ENCODE peak calls at places on chromosomes 1 and 21, in six cellular contexts. P is A549, I is lower leg skin, U is IMR-90, K is heart left ventricle, F is breast epithelium. Y is an unnamed sample.

GRCh38 chr1:60415696-60416095 is 342.1 kb upstream of the C1orf87 start:
- DNase-seq in P (no peak), I (no peak), U (no peak), K (no peak), F (no peak), Y (no peak)

GRCh38 chr21:37904879-37905278 is 11.4 kb downstream of the KCNJ6 start:
- DNase-seq in P (no peak), I (peak), U (no peak), K (peak), F (no peak), Y (no peak)

GRCh38 chr1:149917590-149918144 is at the start of gene SV2A:
- DNase-seq in P (no peak), I (peak), U (peak), K (peak), F (peak), Y (peak)

GRCh38 chr1:60978421-60979357 is 103.7 kb upstream of the NFIA start:
- DNase-seq in P (peak), I (no peak), U (peak), K (no peak), F (no peak), Y (peak)

GRCh38 chr21:41071410-41071809 is 96.5 kb upstream of the BACE2 start:
- DNase-seq in P (peak), I (no peak), U (no peak), K (no peak), F (no peak), Y (no peak)

GRCh38 chr1:218620956-218621355 is 275.8 kb downstream of the TGFB2 start:
- DNase-seq in P (peak), I (no peak), U (peak), K (peak), F (no peak), Y (peak)

GRCh38 chr1:156652131-156652991 is 10.4 kb downstream of the BCAN start:
- DNase-seq in P (no peak), I (no peak), U (peak), K (no peak), F (no peak), Y (no peak)

GRCh38 chr1:38555594-38555993 is 304.0 kb downstream of the RRAGC start:
- DNase-seq in P (no peak), I (no peak), U (no peak), K (no peak), F (no peak), Y (no peak)

GRCh38 chr21:38170283-38170682 is 86.5 kb upstream of the KCNJ15 start:
- DNase-seq in P (peak), I (no peak), U (peak), K (no peak), F (no peak), Y (no peak)

GRCh38 chr1:12501661-12502060 is 116.3 kb downstream of the DHRS3 start:
- DNase-seq in P (no peak), I (no peak), U (peak), K (no peak), F (no peak), Y (peak)

GRCh38 chr1:215720121-215720520 is 153.0 kb downstream of the KCTD3 start:
- DNase-seq in P (no peak), I (no peak), U (peak), K (no peak), F (no peak), Y (no peak)

GRCh38 chr1:53303651-53304515 is 24.0 kb downstream of the LRP8 start:
- DNase-seq in P (no peak), I (no peak), U (no peak), K (no peak), F (no peak), Y (no peak)

GRCh38 chr1:15418811-15419515 is 9.3 kb downstream of the EFHD2 start:
- DNase-seq in P (no peak), I (no peak), U (no peak), K (no peak), F (no peak), Y (no peak)

GRCh38 chr21:44002511-44002910 is 9.6 kb upstream of the TRAPPC10 start:
- DNase-seq in P (no peak), I (no peak), U (no peak), K (no peak), F (no peak), Y (no peak)

GRCh38 chr21:35217504-35218060 is 168.5 kb upstream of the RUNX1 start:
- DNase-seq in P (peak), I (no peak), U (peak), K (no peak), F (peak), Y (peak)

GRCh38 chr1:178489399-178489798 is 7.4 kb downstream of the CLEC20A start:
- DNase-seq in P (no peak), I (peak), U (no peak), K (no peak), F (no peak), Y (no peak)

GRCh38 chr1:244316986-244317655 is 134.6 kb downstream of the ADSS2 start:
- DNase-seq in P (no peak), I (peak), U (no peak), K (no peak), F (no peak), Y (no peak)

GRCh38 chr1:197553281-197553680 is 222.0 kb downstream of the DENND1B start:
- DNase-seq in P (no peak), I (no peak), U (no peak), K (no peak), F (no peak), Y (no peak)

GRCh38 chr1:170586942-170587593 is 55.1 kb downstream of the GORAB start:
- DNase-seq in P (no peak), I (no peak), U (peak), K (no peak), F (no peak), Y (no peak)

GRCh38 chr1:20194224-20194623 is 7.9 kb upstream of the PLA2G2C start:
- DNase-seq in P (no peak), I (no peak), U (no peak), K (no peak), F (no peak), Y (no peak)

GRCh38 chr1:155125511-155125945 is 2.1 kb upstream of the EFNA1 start:
- DNase-seq in P (peak), I (no peak), U (no peak), K (no peak), F (no peak), Y (no peak)

GRCh38 chr21:42112223-42112622 is 41.1 kb downstream of the UMODL1 start:
- DNase-seq in P (no peak), I (no peak), U (no peak), K (no peak), F (no peak), Y (no peak)

GRCh38 chr1:203448521-203449061 is 27.0 kb upstream of the PRELP start:
- DNase-seq in P (no peak), I (peak), U (no peak), K (no peak), F (no peak), Y (no peak)

GRCh38 chr1:27135920-27136551 is 18.9 kb downstream of the SLC9A1 start:
- DNase-seq in P (no peak), I (no peak), U (peak), K (no peak), F (no peak), Y (no peak)

GRCh38 chr1:220368352-220369265 is 96.4 kb upstream of the RAB3GAP2 start:
- DNase-seq in P (no peak), I (no peak), U (no peak), K (peak), F (no peak), Y (no peak)

GRCh38 chr1:211902624-211903291 is 72.2 kb upstream of the LPGAT1 start:
- DNase-seq in P (no peak), I (no peak), U (no peak), K (no peak), F (no peak), Y (no peak)

GRCh38 chr1:163928080-163928479 is 606.3 kb downstream of the NUF2 start:
- DNase-seq in P (no peak), I (no peak), U (no peak), K (peak), F (no peak), Y (no peak)

GRCh38 chr1:189678779-189679178 is 798.9 kb downstream of the BRINP3 start:
- DNase-seq in P (no peak), I (no peak), U (no peak), K (no peak), F (no peak), Y (no peak)

GRCh38 chr1:168202941-168203654 is 22.7 kb upstream of the SFT2D2 start:
- DNase-seq in P (no peak), I (no peak), U (peak), K (no peak), F (peak), Y (no peak)

GRCh38 chr1:219518168-219518905 is 94.6 kb downstream of the ZC3H11B start:
- DNase-seq in P (peak), I (no peak), U (peak), K (no peak), F (no peak), Y (peak)

GRCh38 chr1:85822696-85823095 is 114.5 kb upstream of the ZNHIT6 start:
- DNase-seq in P (no peak), I (no peak), U (no peak), K (peak), F (no peak), Y (no peak)

GRCh38 chr1:25805863-25806225 is 5.9 kb downstream of the SELENON start:
- DNase-seq in P (no peak), I (no peak), U (no peak), K (peak), F (peak), Y (no peak)

GRCh38 chr21:35963920-35964451 is 96.3 kb downstream of the SETD4 start:
- DNase-seq in P (no peak), I (no peak), U (peak), K (no peak), F (no peak), Y (peak)

DNA sequence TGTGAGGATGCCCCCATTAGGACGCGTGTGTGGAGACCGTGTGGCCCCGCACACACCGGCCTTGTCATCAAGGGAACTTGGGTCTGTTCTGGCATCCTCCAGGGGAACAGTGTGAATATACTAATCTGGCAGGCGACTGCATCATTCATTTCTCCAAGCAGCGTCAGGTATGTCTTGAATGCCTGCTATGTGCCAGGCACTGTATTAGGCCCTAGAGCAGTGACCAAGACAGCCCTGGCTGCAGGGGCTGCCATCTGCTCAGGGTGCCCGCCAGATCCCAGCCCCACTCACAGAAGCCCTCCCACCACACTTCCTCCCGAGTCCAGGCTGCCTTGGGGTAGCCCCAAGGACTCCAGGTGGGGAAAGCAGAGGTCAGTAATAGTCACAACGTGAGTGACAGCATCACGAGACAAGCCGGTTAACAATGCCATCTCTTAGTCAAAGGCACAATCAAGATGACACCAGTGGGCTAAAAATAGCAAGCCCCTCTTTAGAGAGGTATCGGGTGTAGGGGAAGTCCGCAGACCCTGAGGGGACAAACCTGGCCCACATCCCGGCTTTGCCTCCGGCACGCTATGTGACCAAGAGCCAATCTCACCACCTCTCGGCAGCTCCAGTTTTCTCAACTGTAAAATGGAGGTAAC is 7.5 kb upstream of the LAPTM5 start:
- DNase-seq in P (no peak), I (no peak), U (no peak), K (no peak), F (no peak), Y (no peak)
- TF ChIP-seq POLR2A in P (no peak), I (no peak), U (no peak), K (no peak), F (no peak), Y (no peak)

GRCh38 chr1:151157067-151157531 is 650 bp downstream of the TNFAIP8L2 start:
- DNase-seq in P (no peak), I (no peak), U (no peak), K (no peak), F (no peak), Y (no peak)
- TF ChIP-seq POLR2A in P (no peak), I (no peak), U (no peak), K (no peak), F (no peak), Y (no peak)

GRCh38 chr1:172420385-172420784 is at the start of gene C1orf105:
- DNase-seq in P (no peak), I (no peak), U (no peak), K (no peak), F (no peak), Y (no peak)
- TF ChIP-seq POLR2A in P (no peak), I (no peak), U (no peak), K (no peak), F (no peak), Y (no peak)

DNA sequence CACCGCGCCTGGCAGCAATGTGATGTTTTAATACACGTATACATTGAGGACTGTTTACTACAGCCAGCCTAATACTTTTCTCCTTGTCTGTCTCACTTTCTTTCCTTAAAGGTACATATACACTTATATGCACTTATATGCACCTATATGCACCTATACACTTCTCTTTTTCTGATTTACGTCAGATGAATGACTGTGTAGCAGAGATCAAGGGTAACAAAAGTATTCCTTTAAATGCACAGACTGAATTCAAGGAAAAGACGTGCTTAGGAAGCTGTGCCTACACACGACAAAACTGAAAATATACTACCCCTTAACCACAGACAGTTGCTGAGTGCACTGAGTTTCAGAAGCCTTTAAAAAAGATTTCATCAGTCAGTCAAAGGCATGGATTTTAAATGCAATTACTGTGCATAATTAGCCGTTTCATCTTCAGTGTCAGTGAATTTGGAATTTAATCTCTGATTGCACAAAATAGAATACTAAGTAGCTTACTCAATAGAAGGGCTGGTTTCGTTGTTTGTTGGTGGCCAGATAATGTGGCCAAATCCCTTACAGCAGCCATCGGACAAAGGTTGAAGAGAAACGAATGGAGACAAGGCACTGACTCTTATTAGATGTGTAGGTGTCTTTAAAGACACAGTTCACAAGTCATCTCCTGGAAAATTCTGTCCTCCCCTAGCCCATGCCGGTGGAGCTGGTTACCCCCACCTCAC is 38.3 kb upstream of the TARBP1 start:
- DNase-seq in P (no peak), I (no peak), U (no peak), K (no peak), F (no peak), Y (no peak)
- TF ChIP-seq POLR2A in P (no peak), I (no peak), U (no peak), K (no peak), F (no peak), Y (no peak)

DNA sequence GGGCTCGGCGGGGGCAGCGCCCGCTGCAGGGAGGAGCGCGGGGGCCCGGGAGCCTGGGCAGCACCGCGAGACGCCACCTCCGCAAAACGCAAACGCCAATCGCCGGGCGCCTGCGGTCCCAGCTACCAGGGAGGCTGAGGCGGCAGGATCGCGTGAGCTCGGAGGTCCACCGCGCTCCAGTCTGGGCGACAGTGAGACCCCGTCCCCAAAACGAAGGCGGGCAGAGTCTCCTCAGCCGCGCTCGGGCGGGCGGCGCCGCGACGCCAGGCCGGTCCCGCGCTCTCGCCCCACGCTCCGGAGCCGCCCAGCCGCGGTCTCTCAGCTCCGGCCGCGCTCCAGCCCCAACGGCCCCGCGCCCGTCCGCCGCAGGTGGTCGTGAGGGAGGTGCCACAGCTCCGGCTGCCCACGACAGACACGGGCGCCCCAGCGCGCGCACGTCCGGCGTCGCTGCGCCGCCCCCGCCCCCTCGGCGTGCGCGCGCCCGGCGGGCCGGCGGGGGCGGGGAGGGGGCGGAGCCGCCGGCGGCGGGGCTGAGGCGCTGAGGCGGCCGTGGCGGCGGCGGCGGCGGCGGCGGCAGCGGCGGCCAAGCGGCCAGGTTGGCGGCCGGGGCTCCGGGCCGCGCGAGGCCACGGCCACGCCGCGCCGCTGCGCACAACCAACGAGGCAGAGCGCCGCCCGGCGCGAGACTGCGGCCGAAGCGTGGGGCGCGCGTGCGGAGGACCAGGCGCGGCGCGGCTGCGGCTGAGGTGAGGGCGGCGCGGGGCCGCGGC is at the start of gene ADARB1:
- DNase-seq in P (peak), I (peak), U (peak), K (peak), F (peak), Y (peak)
- TF ChIP-seq POLR2A in P (peak), I (no peak), U (peak), K (peak), F (no peak), Y (peak)

GRCh38 chr1:109059026-109059425 is 16.8 kb downstream of the TAF13 start:
- DNase-seq in P (no peak), I (peak), U (no peak), K (no peak), F (no peak), Y (no peak)
- TF ChIP-seq POLR2A in P (no peak), I (no peak), U (no peak), K (no peak), F (no peak), Y (no peak)

DNA sequence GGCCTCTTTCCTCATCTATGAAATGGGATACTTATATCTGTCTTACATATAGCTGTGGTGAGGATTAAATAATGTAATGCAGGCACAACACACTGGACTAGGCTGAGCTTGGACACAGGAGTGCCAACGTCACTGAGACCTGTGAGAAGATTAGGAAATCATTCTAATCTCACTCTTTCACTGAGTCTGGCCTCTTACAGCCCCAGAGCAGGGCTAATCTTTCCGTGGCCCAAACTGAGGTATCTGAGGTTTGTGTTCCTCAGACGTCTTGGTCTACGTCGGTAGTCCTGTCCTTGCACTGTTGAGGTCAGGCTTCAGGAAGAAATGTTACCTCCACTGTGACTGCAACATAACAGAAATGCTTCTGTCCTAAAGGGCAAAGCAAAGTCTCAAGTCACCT is 22.6 kb upstream of the A3GALT2 start:
- DNase-seq in P (no peak), I (no peak), U (no peak), K (no peak), F (no peak), Y (no peak)
- TF ChIP-seq POLR2A in P (no peak), I (no peak), U (no peak), K (no peak), F (no peak), Y (no peak)

DNA sequence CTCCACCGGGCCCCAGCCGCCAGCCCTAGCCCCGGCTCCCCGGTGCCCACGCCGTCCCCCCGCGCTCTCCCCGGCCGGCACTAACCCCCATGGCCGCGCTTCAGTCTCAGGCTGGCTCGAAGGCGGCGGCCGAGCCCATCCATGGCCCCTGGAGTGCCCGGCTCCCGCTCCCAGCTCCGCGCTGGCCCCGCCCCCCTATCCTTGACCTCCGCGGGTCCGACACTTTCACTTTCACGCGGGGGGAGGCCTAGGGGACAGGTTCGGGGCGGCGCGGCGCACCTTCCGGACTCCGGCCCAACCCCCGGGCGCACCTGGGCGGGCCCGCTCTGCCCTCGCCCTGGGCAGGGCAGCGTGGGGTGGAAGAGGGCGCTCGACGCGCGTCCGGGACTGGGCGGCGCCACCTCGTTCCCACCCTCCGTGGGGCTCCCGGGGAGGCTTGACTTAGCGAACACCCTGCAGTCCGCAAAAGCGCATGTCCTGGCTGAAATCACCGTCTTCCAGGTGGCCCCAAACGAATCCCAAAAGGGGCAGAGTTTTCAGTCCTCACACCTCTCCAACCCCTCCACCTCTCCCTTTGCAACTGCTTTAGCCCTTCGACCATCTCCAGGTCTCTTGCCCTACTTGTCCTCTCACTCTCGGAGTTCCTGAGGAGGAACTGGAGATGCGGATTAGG is 3.9 kb upstream of the DENND2D start:
- DNase-seq in P (peak), I (peak), U (no peak), K (peak), F (peak), Y (no peak)
- TF ChIP-seq POLR2A in P (no peak), I (no peak), U (no peak), K (no peak), F (peak), Y (no peak)